ENCODE peak calls at places on chromosomes 2 and 18, in eight cellular contexts. One of them, this sample, is unnamed.

GRCh38 chr2:54574107-54574859 is 118.2 kb downstream of the SPTBN1 start:
- DNase-seq in uterus: no peak
- DNase-seq in A549: peak
- DNase-seq in sigmoid colon: no peak
- DNase-seq in stomach: peak
- DNase-seq in IMR-90: peak
- DNase-seq in spleen: no peak
- DNase-seq in adrenal gland: peak
- DNase-seq in this sample: no peak

GRCh38 chr2:102841107-102841840 is 79.4 kb downstream of the TMEM182 start:
- DNase-seq in uterus: no peak
- DNase-seq in A549: peak
- DNase-seq in sigmoid colon: peak
- DNase-seq in stomach: peak
- DNase-seq in IMR-90: peak
- DNase-seq in spleen: no peak
- DNase-seq in adrenal gland: peak
- DNase-seq in this sample: no peak

GRCh38 chr2:23550553-23550952 is 165.6 kb downstream of the KLHL29 start:
- DNase-seq in uterus: no peak
- DNase-seq in A549: no peak
- DNase-seq in sigmoid colon: no peak
- DNase-seq in stomach: no peak
- DNase-seq in IMR-90: peak
- DNase-seq in spleen: no peak
- DNase-seq in adrenal gland: no peak
- DNase-seq in this sample: no peak

GRCh38 chr2:237435844-237436590 is 22.1 kb upstream of the COL6A3 start:
- DNase-seq in uterus: peak
- DNase-seq in A549: peak
- DNase-seq in sigmoid colon: no peak
- DNase-seq in stomach: no peak
- DNase-seq in IMR-90: peak
- DNase-seq in spleen: no peak
- DNase-seq in adrenal gland: no peak
- DNase-seq in this sample: no peak

GRCh38 chr2:105847056-105847455 is 102.3 kb downstream of the NCK2 start:
- DNase-seq in uterus: no peak
- DNase-seq in A549: no peak
- DNase-seq in sigmoid colon: no peak
- DNase-seq in stomach: no peak
- DNase-seq in IMR-90: no peak
- DNase-seq in spleen: no peak
- DNase-seq in adrenal gland: no peak
- DNase-seq in this sample: no peak

GRCh38 chr2:132965469-132965868 is 295.5 kb upstream of the LYPD1 start:
- DNase-seq in uterus: no peak
- DNase-seq in A549: no peak
- DNase-seq in sigmoid colon: no peak
- DNase-seq in stomach: no peak
- DNase-seq in IMR-90: no peak
- DNase-seq in spleen: no peak
- DNase-seq in adrenal gland: no peak
- DNase-seq in this sample: no peak

GRCh38 chr18:48949606-48950535 is 894 bp downstream of the SMAD7 start:
- DNase-seq in uterus: no peak
- DNase-seq in A549: peak
- DNase-seq in sigmoid colon: no peak
- DNase-seq in stomach: peak
- DNase-seq in IMR-90: peak
- DNase-seq in spleen: peak
- DNase-seq in adrenal gland: peak
- DNase-seq in this sample: no peak

GRCh38 chr2:222451270-222451674 is 26.9 kb downstream of the SGPP2 start:
- DNase-seq in uterus: no peak
- DNase-seq in A549: no peak
- DNase-seq in sigmoid colon: no peak
- DNase-seq in stomach: no peak
- DNase-seq in IMR-90: no peak
- DNase-seq in spleen: no peak
- DNase-seq in adrenal gland: no peak
- DNase-seq in this sample: no peak

GRCh38 chr2:237892936-237893595 is 33.6 kb downstream of the RAMP1 start:
- DNase-seq in uterus: no peak
- DNase-seq in A549: no peak
- DNase-seq in sigmoid colon: peak
- DNase-seq in stomach: no peak
- DNase-seq in IMR-90: no peak
- DNase-seq in spleen: peak
- DNase-seq in adrenal gland: no peak
- DNase-seq in this sample: no peak

GRCh38 chr2:218375212-218375611 is 6.9 kb upstream of the SLC11A1 start:
- DNase-seq in uterus: no peak
- DNase-seq in A549: no peak
- DNase-seq in sigmoid colon: no peak
- DNase-seq in stomach: no peak
- DNase-seq in IMR-90: peak
- DNase-seq in spleen: no peak
- DNase-seq in adrenal gland: no peak
- DNase-seq in this sample: no peak

GRCh38 chr18:26703170-26703933 is 155.0 kb upstream of the KCTD1 start:
- DNase-seq in uterus: no peak
- DNase-seq in A549: peak
- DNase-seq in sigmoid colon: no peak
- DNase-seq in stomach: peak
- DNase-seq in IMR-90: no peak
- DNase-seq in spleen: no peak
- DNase-seq in adrenal gland: no peak
- DNase-seq in this sample: peak

GRCh38 chr2:113762377-113763118 is 6.1 kb upstream of the SLC35F5 start:
- DNase-seq in uterus: no peak
- DNase-seq in A549: no peak
- DNase-seq in sigmoid colon: no peak
- DNase-seq in stomach: no peak
- DNase-seq in IMR-90: peak
- DNase-seq in spleen: no peak
- DNase-seq in adrenal gland: no peak
- DNase-seq in this sample: no peak

GRCh38 chr2:187614756-187615155 is 60.5 kb upstream of the TFPI start:
- DNase-seq in uterus: no peak
- DNase-seq in A549: no peak
- DNase-seq in sigmoid colon: no peak
- DNase-seq in stomach: no peak
- DNase-seq in IMR-90: peak
- DNase-seq in spleen: no peak
- DNase-seq in adrenal gland: no peak
- DNase-seq in this sample: no peak

GRCh38 chr2:107467414-107467813 is 359.3 kb upstream of the RGPD4 start:
- DNase-seq in uterus: no peak
- DNase-seq in A549: no peak
- DNase-seq in sigmoid colon: no peak
- DNase-seq in stomach: no peak
- DNase-seq in IMR-90: no peak
- DNase-seq in spleen: no peak
- DNase-seq in adrenal gland: no peak
- DNase-seq in this sample: no peak

GRCh38 chr2:46978696-46979095 is 63.1 kb upstream of the MCFD2 start:
- DNase-seq in uterus: no peak
- DNase-seq in A549: no peak
- DNase-seq in sigmoid colon: no peak
- DNase-seq in stomach: no peak
- DNase-seq in IMR-90: no peak
- DNase-seq in spleen: no peak
- DNase-seq in adrenal gland: no peak
- DNase-seq in this sample: no peak

GRCh38 chr2:108988796-108989713 is at the start of gene EDAR:
- DNase-seq in uterus: no peak
- DNase-seq in A549: peak
- DNase-seq in sigmoid colon: no peak
- DNase-seq in stomach: peak
- DNase-seq in IMR-90: no peak
- DNase-seq in spleen: no peak
- DNase-seq in adrenal gland: peak
- DNase-seq in this sample: no peak

GRCh38 chr2:217086038-217086522 is 226.2 kb upstream of the TNP1 start:
- DNase-seq in uterus: no peak
- DNase-seq in A549: no peak
- DNase-seq in sigmoid colon: no peak
- DNase-seq in stomach: no peak
- DNase-seq in IMR-90: peak
- DNase-seq in spleen: no peak
- DNase-seq in adrenal gland: no peak
- DNase-seq in this sample: peak

GRCh38 chr2:112006076-112006410 is 49.0 kb upstream of the TMEM87B start:
- DNase-seq in uterus: no peak
- DNase-seq in A549: no peak
- DNase-seq in sigmoid colon: no peak
- DNase-seq in stomach: no peak
- DNase-seq in IMR-90: peak
- DNase-seq in spleen: no peak
- DNase-seq in adrenal gland: no peak
- DNase-seq in this sample: no peak

GRCh38 chr2:70248810-70249438 is 496 bp upstream of the TIA1 start:
- DNase-seq in uterus: peak
- DNase-seq in A549: peak
- DNase-seq in sigmoid colon: peak
- DNase-seq in stomach: peak
- DNase-seq in IMR-90: no peak
- DNase-seq in spleen: peak
- DNase-seq in adrenal gland: peak
- DNase-seq in this sample: peak

GRCh38 chr2:145416640-145417039 is 896.7 kb upstream of the ZEB2 start:
- DNase-seq in uterus: no peak
- DNase-seq in A549: no peak
- DNase-seq in sigmoid colon: no peak
- DNase-seq in stomach: no peak
- DNase-seq in IMR-90: peak
- DNase-seq in spleen: no peak
- DNase-seq in adrenal gland: no peak
- DNase-seq in this sample: no peak

GRCh38 chr2:43402452-43402937 is 176.1 kb upstream of the ZFP36L2 start:
- DNase-seq in uterus: peak
- DNase-seq in A549: no peak
- DNase-seq in sigmoid colon: no peak
- DNase-seq in stomach: no peak
- DNase-seq in IMR-90: peak
- DNase-seq in spleen: no peak
- DNase-seq in adrenal gland: no peak
- DNase-seq in this sample: no peak

GRCh38 chr2:147464737-147465437 is 379.9 kb upstream of the ACVR2A start:
- DNase-seq in uterus: no peak
- DNase-seq in A549: no peak
- DNase-seq in sigmoid colon: no peak
- DNase-seq in stomach: no peak
- DNase-seq in IMR-90: no peak
- DNase-seq in spleen: no peak
- DNase-seq in adrenal gland: no peak
- DNase-seq in this sample: no peak

GRCh38 chr2:8491296-8492048 is 190.4 kb upstream of the ID2 start:
- DNase-seq in uterus: peak
- DNase-seq in A549: no peak
- DNase-seq in sigmoid colon: peak
- DNase-seq in stomach: peak
- DNase-seq in IMR-90: no peak
- DNase-seq in spleen: no peak
- DNase-seq in adrenal gland: no peak
- DNase-seq in this sample: no peak

GRCh38 chr2:149028891-149029290 is 9.6 kb upstream of the LYPD6B start:
- DNase-seq in uterus: no peak
- DNase-seq in A549: no peak
- DNase-seq in sigmoid colon: no peak
- DNase-seq in stomach: no peak
- DNase-seq in IMR-90: no peak
- DNase-seq in spleen: no peak
- DNase-seq in adrenal gland: no peak
- DNase-seq in this sample: peak

GRCh38 chr2:149031396-149031795 is 7.1 kb upstream of the LYPD6B start:
- DNase-seq in uterus: no peak
- DNase-seq in A549: no peak
- DNase-seq in sigmoid colon: no peak
- DNase-seq in stomach: no peak
- DNase-seq in IMR-90: no peak
- DNase-seq in spleen: no peak
- DNase-seq in adrenal gland: no peak
- DNase-seq in this sample: peak

GRCh38 chr2:149027602-149028250 is 10.8 kb upstream of the LYPD6B start:
- DNase-seq in uterus: no peak
- DNase-seq in A549: no peak
- DNase-seq in sigmoid colon: no peak
- DNase-seq in stomach: no peak
- DNase-seq in IMR-90: no peak
- DNase-seq in spleen: no peak
- DNase-seq in adrenal gland: no peak
- DNase-seq in this sample: peak

GRCh38 chr2:149028377-149028776 is 10.1 kb upstream of the LYPD6B start:
- DNase-seq in uterus: no peak
- DNase-seq in A549: no peak
- DNase-seq in sigmoid colon: no peak
- DNase-seq in stomach: no peak
- DNase-seq in IMR-90: no peak
- DNase-seq in spleen: no peak
- DNase-seq in adrenal gland: no peak
- DNase-seq in this sample: peak

GRCh38 chr2:149029312-149029965 is 9.1 kb upstream of the LYPD6B start:
- DNase-seq in uterus: no peak
- DNase-seq in A549: no peak
- DNase-seq in sigmoid colon: no peak
- DNase-seq in stomach: no peak
- DNase-seq in IMR-90: no peak
- DNase-seq in spleen: no peak
- DNase-seq in adrenal gland: no peak
- DNase-seq in this sample: peak
- H3K27ac ChIP-seq in uterus: no peak
- H3K27ac ChIP-seq in A549: no peak
- H3K27ac ChIP-seq in sigmoid colon: no peak
- H3K27ac ChIP-seq in stomach: no peak
- H3K27ac ChIP-seq in IMR-90: no peak
- H3K27ac ChIP-seq in spleen: no peak
- H3K27ac ChIP-seq in adrenal gland: no peak
- H3K27ac ChIP-seq in this sample: no peak

GRCh38 chr2:141201161-141201560 is 929.7 kb downstream of the LRP1B start:
- DNase-seq in uterus: no peak
- DNase-seq in A549: no peak
- DNase-seq in sigmoid colon: no peak
- DNase-seq in stomach: no peak
- DNase-seq in IMR-90: no peak
- DNase-seq in spleen: no peak
- DNase-seq in adrenal gland: no peak
- DNase-seq in this sample: no peak
- TF ChIP-seq POLR2A in uterus: no peak
- TF ChIP-seq POLR2A in A549: no peak
- TF ChIP-seq POLR2A in sigmoid colon: no peak
- TF ChIP-seq POLR2A in stomach: no peak
- TF ChIP-seq POLR2A in IMR-90: no peak
- TF ChIP-seq POLR2A in spleen: no peak
- TF ChIP-seq POLR2A in adrenal gland: no peak
- TF ChIP-seq POLR2A in this sample: no peak

GRCh38 chr2:184032983-184033382 is 565.3 kb upstream of the ZNF804A start:
- DNase-seq in uterus: no peak
- DNase-seq in A549: no peak
- DNase-seq in sigmoid colon: no peak
- DNase-seq in stomach: no peak
- DNase-seq in IMR-90: no peak
- DNase-seq in spleen: no peak
- DNase-seq in adrenal gland: no peak
- DNase-seq in this sample: no peak
- H3K27ac ChIP-seq in uterus: no peak
- H3K27ac ChIP-seq in A549: no peak
- H3K27ac ChIP-seq in sigmoid colon: no peak
- H3K27ac ChIP-seq in stomach: no peak
- H3K27ac ChIP-seq in IMR-90: no peak
- H3K27ac ChIP-seq in spleen: no peak
- H3K27ac ChIP-seq in adrenal gland: no peak
- H3K27ac ChIP-seq in this sample: no peak

GRCh38 chr2:88136817-88137216 is 9.0 kb upstream of the FABP1 start:
- DNase-seq in uterus: no peak
- DNase-seq in A549: no peak
- DNase-seq in sigmoid colon: no peak
- DNase-seq in stomach: no peak
- DNase-seq in IMR-90: no peak
- DNase-seq in spleen: no peak
- DNase-seq in adrenal gland: no peak
- DNase-seq in this sample: no peak
- TF ChIP-seq POLR2A in uterus: no peak
- TF ChIP-seq POLR2A in A549: no peak
- TF ChIP-seq POLR2A in sigmoid colon: no peak
- TF ChIP-seq POLR2A in stomach: no peak
- TF ChIP-seq POLR2A in IMR-90: no peak
- TF ChIP-seq POLR2A in spleen: no peak
- TF ChIP-seq POLR2A in adrenal gland: no peak
- TF ChIP-seq POLR2A in this sample: no peak

This sample was measured in esophagus muscularis mucosa.